ENCODE peak calls at places on chromosomes 16 and 17, in four cellular contexts. One of them, this sample, is unnamed.

GRCh38 chr17:45845376-45846185 is 900 bp downstream of the SPPL2C start:
- DNase-seq in K562: no peak
- DNase-seq in GM12878: no peak
- DNase-seq in HepG2: no peak
- DNase-seq in this sample: no peak

GRCh38 chr16:88977028-88977844 is at the start of gene CBFA2T3:
- DNase-seq in K562: peak
- DNase-seq in GM12878: no peak
- DNase-seq in HepG2: no peak
- DNase-seq in this sample: no peak

GRCh38 chr16:29784901-29785500 is 5.5 kb upstream of the KIF22 start:
- DNase-seq in K562: peak
- DNase-seq in GM12878: no peak
- DNase-seq in HepG2: no peak
- DNase-seq in this sample: no peak

GRCh38 chr17:72030067-72030899 is 90.5 kb upstream of the SOX9 start:
- DNase-seq in K562: no peak
- DNase-seq in GM12878: peak
- DNase-seq in HepG2: peak
- DNase-seq in this sample: peak

GRCh38 chr17:17414316-17414937 is 62.4 kb upstream of the MED9 start:
- DNase-seq in K562: no peak
- DNase-seq in GM12878: no peak
- DNase-seq in HepG2: no peak
- DNase-seq in this sample: no peak

GRCh38 chr17:28717578-28718316 is at the start of gene RAB34:
- DNase-seq in K562: no peak
- DNase-seq in GM12878: no peak
- DNase-seq in HepG2: no peak
- DNase-seq in this sample: peak

GRCh38 chr17:78999056-78999768 is 10.4 kb downstream of the CANT1 start:
- DNase-seq in K562: no peak
- DNase-seq in GM12878: no peak
- DNase-seq in HepG2: no peak
- DNase-seq in this sample: no peak

GRCh38 chr17:30921544-30922196 is at the start of gene ADAP2:
- DNase-seq in K562: peak
- DNase-seq in GM12878: no peak
- DNase-seq in HepG2: no peak
- DNase-seq in this sample: peak

GRCh38 chr16:17194190-17194780 is 276.5 kb downstream of the XYLT1 start:
- DNase-seq in K562: peak
- DNase-seq in GM12878: no peak
- DNase-seq in HepG2: no peak
- DNase-seq in this sample: peak

GRCh38 chr17:77428901-77429734 is 288.3 kb downstream of the SEC14L1 start:
- DNase-seq in K562: no peak
- DNase-seq in GM12878: no peak
- DNase-seq in HepG2: no peak
- DNase-seq in this sample: no peak

GRCh38 chr17:38783227-38783626 is 16.1 kb downstream of the PIP4K2B start:
- DNase-seq in K562: no peak
- DNase-seq in GM12878: no peak
- DNase-seq in HepG2: no peak
- DNase-seq in this sample: no peak

GRCh38 chr16:25297151-25297787 is 39.6 kb upstream of the ZKSCAN2 start:
- DNase-seq in K562: no peak
- DNase-seq in GM12878: no peak
- DNase-seq in HepG2: no peak
- DNase-seq in this sample: no peak

GRCh38 chr17:81179861-81180260 is 13.8 kb upstream of the AATK start:
- DNase-seq in K562: no peak
- DNase-seq in GM12878: no peak
- DNase-seq in HepG2: no peak
- DNase-seq in this sample: no peak

GRCh38 chr16:27852116-27852515 is 211.4 kb downstream of the GSG1L start:
- DNase-seq in K562: no peak
- DNase-seq in GM12878: no peak
- DNase-seq in HepG2: no peak
- DNase-seq in this sample: no peak
- TF ChIP-seq TARDBP in K562: no peak
- TF ChIP-seq TARDBP in GM12878: no peak
- TF ChIP-seq TARDBP in HepG2: no peak
- TF ChIP-seq TARDBP in this sample: no peak

DNA sequence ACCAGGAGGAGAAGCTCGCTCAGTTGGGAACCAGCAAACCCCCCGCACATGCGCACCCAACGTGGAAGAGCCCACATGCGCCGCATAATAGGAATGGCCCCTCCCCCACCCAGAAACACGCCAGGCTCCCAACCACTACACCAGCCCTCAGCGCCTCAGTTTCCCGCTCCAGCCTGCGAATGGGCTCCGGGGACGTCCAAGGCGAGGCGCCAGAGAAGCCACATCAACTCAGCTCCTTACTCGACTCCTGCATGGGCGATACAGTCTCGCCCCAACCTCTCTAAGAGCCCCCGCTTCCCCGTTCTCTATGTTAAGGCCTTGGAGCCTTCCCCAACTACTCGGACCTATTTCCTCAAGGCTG is 503 bp downstream of the SRSF1 start:
- DNase-seq in K562: peak
- DNase-seq in GM12878: no peak
- DNase-seq in HepG2: peak
- DNase-seq in this sample: peak
- TF ChIP-seq TARDBP in K562: no peak
- TF ChIP-seq TARDBP in GM12878: no peak
- TF ChIP-seq TARDBP in HepG2: no peak
- TF ChIP-seq TARDBP in this sample: no peak

DNA sequence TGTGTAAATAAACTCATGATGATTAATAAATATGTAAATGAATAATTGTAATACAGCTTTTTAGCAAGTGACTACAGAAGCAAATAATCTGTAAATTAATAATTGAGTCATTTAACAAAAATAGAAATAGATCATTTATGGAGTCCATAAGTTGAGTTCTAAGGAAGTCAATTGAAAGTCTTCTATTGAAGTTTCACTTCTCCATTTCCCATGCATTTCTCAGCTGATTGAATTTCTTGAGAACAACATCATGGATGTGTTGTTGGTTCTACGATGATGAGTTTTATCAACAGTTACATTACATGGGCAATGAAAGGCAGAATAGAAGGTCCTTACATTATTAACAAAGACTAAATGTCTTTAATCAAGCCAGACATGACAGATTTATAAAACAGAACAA is 290.4 kb downstream of the MAP2K6 start:
- DNase-seq in K562: no peak
- DNase-seq in GM12878: no peak
- DNase-seq in HepG2: no peak
- DNase-seq in this sample: no peak
- TF ChIP-seq TARDBP in K562: no peak
- TF ChIP-seq TARDBP in GM12878: no peak
- TF ChIP-seq TARDBP in HepG2: no peak
- TF ChIP-seq TARDBP in this sample: no peak

GRCh38 chr16:85029981-85030381 is 2.4 kb downstream of the KIAA0513 start:
- DNase-seq in K562: no peak
- DNase-seq in GM12878: no peak
- DNase-seq in HepG2: no peak
- DNase-seq in this sample: no peak
- TF ChIP-seq TARDBP in K562: no peak
- TF ChIP-seq TARDBP in GM12878: no peak
- TF ChIP-seq TARDBP in HepG2: no peak
- TF ChIP-seq TARDBP in this sample: no peak

DNA sequence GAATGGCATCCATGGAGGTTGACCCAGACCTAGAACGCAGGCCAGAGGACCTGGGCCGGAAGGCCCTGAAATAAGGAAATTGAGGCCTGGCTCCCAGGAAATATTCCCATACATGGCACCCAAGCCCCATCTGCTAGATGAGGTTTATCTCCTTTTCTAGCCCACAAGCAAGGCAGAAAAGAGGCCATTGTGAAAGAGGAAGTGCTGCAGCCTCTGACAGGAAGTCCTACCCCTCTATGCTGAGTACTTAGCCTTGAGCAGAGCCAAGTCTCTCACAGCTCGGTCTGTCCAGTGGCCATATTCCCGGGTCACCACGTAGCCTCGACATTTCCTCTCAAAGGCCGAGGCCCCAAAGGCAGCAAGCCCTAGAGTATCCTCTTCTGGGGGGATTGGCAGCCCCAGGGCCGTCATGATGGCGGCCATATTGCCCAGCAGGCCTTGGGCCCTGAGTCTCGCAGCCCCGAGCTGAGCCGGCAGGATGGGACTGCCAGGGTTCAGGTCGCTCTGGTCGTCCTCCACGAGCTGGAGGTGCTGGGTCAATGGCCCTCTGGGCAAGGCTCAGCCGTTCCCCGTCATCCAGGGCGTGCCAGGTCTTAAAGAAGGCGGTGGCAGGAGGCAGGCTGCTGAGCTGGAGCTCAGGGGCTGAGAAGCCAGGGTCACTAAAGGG is 7.8 kb downstream of the CTF1 start:
- DNase-seq in K562: no peak
- DNase-seq in GM12878: no peak
- DNase-seq in HepG2: no peak
- DNase-seq in this sample: no peak
- TF ChIP-seq TARDBP in K562: no peak
- TF ChIP-seq TARDBP in GM12878: no peak
- TF ChIP-seq TARDBP in HepG2: no peak
- TF ChIP-seq TARDBP in this sample: no peak

GRCh38 chr16:65572156-65572555 is 450.3 kb upstream of the CDH11 start:
- DNase-seq in K562: no peak
- DNase-seq in GM12878: no peak
- DNase-seq in HepG2: no peak
- DNase-seq in this sample: no peak
- TF ChIP-seq TARDBP in K562: no peak
- TF ChIP-seq TARDBP in GM12878: no peak
- TF ChIP-seq TARDBP in HepG2: no peak
- TF ChIP-seq TARDBP in this sample: no peak